ENCODE peak calls at places on chromosomes 3 and 15, in ten cellular contexts. One of them, this sample, is unnamed.

GRCh38 chr3:120471643-120472042 is 20.9 kb upstream of the FSTL1 start:
- DNase-seq in A673: no peak
- DNase-seq in GM23338: no peak
- DNase-seq in kidney: no peak
- DNase-seq in tibial nerve: no peak
- DNase-seq in foreskin fibroblast: peak
- DNase-seq in GM12865: no peak
- DNase-seq in body of pancreas: no peak
- DNase-seq in fibroblast of lung: peak
- DNase-seq in IMR-90: peak
- DNase-seq in this sample: no peak

GRCh38 chr15:98451268-98451667 is 197.1 kb upstream of the IGF1R start:
- DNase-seq in A673: no peak
- DNase-seq in GM23338: peak
- DNase-seq in kidney: no peak
- DNase-seq in tibial nerve: no peak
- DNase-seq in foreskin fibroblast: no peak
- DNase-seq in GM12865: no peak
- DNase-seq in body of pancreas: no peak
- DNase-seq in fibroblast of lung: no peak
- DNase-seq in IMR-90: no peak
- DNase-seq in this sample: no peak

GRCh38 chr3:98730338-98730737 is 32.8 kb upstream of the ST3GAL6 start:
- DNase-seq in A673: no peak
- DNase-seq in GM23338: no peak
- DNase-seq in kidney: no peak
- DNase-seq in tibial nerve: no peak
- DNase-seq in foreskin fibroblast: no peak
- DNase-seq in GM12865: peak
- DNase-seq in body of pancreas: no peak
- DNase-seq in fibroblast of lung: no peak
- DNase-seq in IMR-90: no peak
- DNase-seq in this sample: peak

GRCh38 chr3:118980832-118981231 is 53.8 kb downstream of the IGSF11 start:
- DNase-seq in A673: no peak
- DNase-seq in GM23338: no peak
- DNase-seq in kidney: no peak
- DNase-seq in tibial nerve: no peak
- DNase-seq in foreskin fibroblast: no peak
- DNase-seq in GM12865: no peak
- DNase-seq in body of pancreas: no peak
- DNase-seq in fibroblast of lung: no peak
- DNase-seq in IMR-90: no peak
- DNase-seq in this sample: no peak

GRCh38 chr15:42385206-42385979 is 26.1 kb downstream of the CAPN3 start:
- DNase-seq in A673: peak
- DNase-seq in GM23338: peak
- DNase-seq in kidney: no peak
- DNase-seq in tibial nerve: no peak
- DNase-seq in foreskin fibroblast: peak
- DNase-seq in GM12865: peak
- DNase-seq in body of pancreas: no peak
- DNase-seq in fibroblast of lung: peak
- DNase-seq in IMR-90: peak
- DNase-seq in this sample: peak

GRCh38 chr3:120028271-120029047 is 65.8 kb downstream of the GSK3B start:
- DNase-seq in A673: no peak
- DNase-seq in GM23338: peak
- DNase-seq in kidney: peak
- DNase-seq in tibial nerve: no peak
- DNase-seq in foreskin fibroblast: no peak
- DNase-seq in GM12865: no peak
- DNase-seq in body of pancreas: no peak
- DNase-seq in fibroblast of lung: no peak
- DNase-seq in IMR-90: no peak
- DNase-seq in this sample: no peak

GRCh38 chr3:171752329-171752728 is 58.0 kb downstream of the PLD1 start:
- DNase-seq in A673: no peak
- DNase-seq in GM23338: no peak
- DNase-seq in kidney: no peak
- DNase-seq in tibial nerve: no peak
- DNase-seq in foreskin fibroblast: no peak
- DNase-seq in GM12865: no peak
- DNase-seq in body of pancreas: no peak
- DNase-seq in fibroblast of lung: no peak
- DNase-seq in IMR-90: no peak
- DNase-seq in this sample: no peak

GRCh38 chr3:125163739-125164601 is 48.6 kb downstream of the SLC12A8 start:
- DNase-seq in A673: no peak
- DNase-seq in GM23338: peak
- DNase-seq in kidney: no peak
- DNase-seq in tibial nerve: no peak
- DNase-seq in foreskin fibroblast: no peak
- DNase-seq in GM12865: peak
- DNase-seq in body of pancreas: no peak
- DNase-seq in fibroblast of lung: peak
- DNase-seq in IMR-90: no peak
- DNase-seq in this sample: peak

GRCh38 chr3:197713477-197713822 is 23.3 kb downstream of the RUBCN start:
- DNase-seq in A673: no peak
- DNase-seq in GM23338: no peak
- DNase-seq in kidney: no peak
- DNase-seq in tibial nerve: no peak
- DNase-seq in foreskin fibroblast: no peak
- DNase-seq in GM12865: peak
- DNase-seq in body of pancreas: no peak
- DNase-seq in fibroblast of lung: no peak
- DNase-seq in IMR-90: no peak
- DNase-seq in this sample: no peak

GRCh38 chr3:8301977-8302589 is 199.5 kb upstream of the LMCD1 start:
- DNase-seq in A673: peak
- DNase-seq in GM23338: peak
- DNase-seq in kidney: no peak
- DNase-seq in tibial nerve: no peak
- DNase-seq in foreskin fibroblast: peak
- DNase-seq in GM12865: peak
- DNase-seq in body of pancreas: no peak
- DNase-seq in fibroblast of lung: peak
- DNase-seq in IMR-90: peak
- DNase-seq in this sample: peak

GRCh38 chr15:48191574-48192225 is at the start of gene CTXN2:
- DNase-seq in A673: no peak
- DNase-seq in GM23338: peak
- DNase-seq in kidney: no peak
- DNase-seq in tibial nerve: no peak
- DNase-seq in foreskin fibroblast: no peak
- DNase-seq in GM12865: no peak
- DNase-seq in body of pancreas: no peak
- DNase-seq in fibroblast of lung: peak
- DNase-seq in IMR-90: no peak
- DNase-seq in this sample: peak

GRCh38 chr3:194135806-194136518 is at the start of gene HES1:
- DNase-seq in A673: peak
- DNase-seq in GM23338: peak
- DNase-seq in kidney: peak
- DNase-seq in tibial nerve: peak
- DNase-seq in foreskin fibroblast: peak
- DNase-seq in GM12865: peak
- DNase-seq in body of pancreas: peak
- DNase-seq in fibroblast of lung: peak
- DNase-seq in IMR-90: peak
- DNase-seq in this sample: peak

GRCh38 chr3:143226678-143227291 is 107.2 kb downstream of the CHST2 start:
- DNase-seq in A673: no peak
- DNase-seq in GM23338: no peak
- DNase-seq in kidney: no peak
- DNase-seq in tibial nerve: no peak
- DNase-seq in foreskin fibroblast: no peak
- DNase-seq in GM12865: no peak
- DNase-seq in body of pancreas: no peak
- DNase-seq in fibroblast of lung: no peak
- DNase-seq in IMR-90: no peak
- DNase-seq in this sample: no peak

GRCh38 chr3:175338775-175339535 is 479.8 kb downstream of the NAALADL2 start:
- DNase-seq in A673: no peak
- DNase-seq in GM23338: peak
- DNase-seq in kidney: no peak
- DNase-seq in tibial nerve: no peak
- DNase-seq in foreskin fibroblast: peak
- DNase-seq in GM12865: peak
- DNase-seq in body of pancreas: no peak
- DNase-seq in fibroblast of lung: peak
- DNase-seq in IMR-90: peak
- DNase-seq in this sample: peak

GRCh38 chr15:56568466-56569167 is 103.7 kb upstream of the MNS1 start:
- DNase-seq in A673: no peak
- DNase-seq in GM23338: no peak
- DNase-seq in kidney: no peak
- DNase-seq in tibial nerve: no peak
- DNase-seq in foreskin fibroblast: no peak
- DNase-seq in GM12865: no peak
- DNase-seq in body of pancreas: no peak
- DNase-seq in fibroblast of lung: no peak
- DNase-seq in IMR-90: no peak
- DNase-seq in this sample: peak

DNA sequence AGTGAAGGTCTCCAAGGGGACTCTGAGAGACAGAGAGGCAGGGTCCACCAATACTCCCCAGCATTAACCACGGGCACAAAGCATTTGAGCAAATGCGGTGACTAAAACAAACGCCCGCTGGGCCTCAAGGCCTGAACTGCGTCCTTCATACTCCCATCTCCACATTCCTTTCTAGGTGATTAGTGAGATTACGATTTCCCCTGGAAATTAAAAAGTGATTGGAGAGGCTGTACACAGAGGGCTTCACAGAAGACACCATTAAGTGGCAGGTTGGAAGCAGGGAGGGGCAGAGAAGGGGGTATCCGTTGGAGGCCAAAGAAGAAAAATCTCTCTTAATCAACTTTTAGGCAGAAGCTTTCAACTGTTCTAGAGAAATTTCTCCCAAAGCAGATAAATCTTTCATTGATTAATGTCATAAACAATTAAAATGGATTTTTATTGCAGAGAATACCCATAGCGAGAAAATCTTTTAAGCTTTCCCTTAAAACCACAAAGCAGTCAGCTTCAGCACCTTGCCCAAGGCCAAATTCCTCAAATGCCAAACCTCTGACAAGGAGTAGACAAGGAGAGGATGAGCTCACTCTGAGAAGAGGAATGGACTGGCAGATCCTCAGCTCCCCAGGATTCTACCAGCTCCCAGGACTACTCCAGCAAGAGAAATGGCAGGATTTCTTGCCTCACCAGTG is 38.2 kb downstream of the MB21D2 start:
- DNase-seq in A673: peak
- DNase-seq in GM23338: peak
- DNase-seq in kidney: no peak
- DNase-seq in tibial nerve: no peak
- DNase-seq in foreskin fibroblast: peak
- DNase-seq in GM12865: no peak
- DNase-seq in body of pancreas: no peak
- DNase-seq in fibroblast of lung: peak
- DNase-seq in IMR-90: peak
- DNase-seq in this sample: peak
- H3K4me3 ChIP-seq in A673: no peak
- H3K4me3 ChIP-seq in GM23338: no peak
- H3K4me3 ChIP-seq in kidney: no peak
- H3K4me3 ChIP-seq in tibial nerve: no peak
- H3K4me3 ChIP-seq in foreskin fibroblast: no peak
- H3K4me3 ChIP-seq in GM12865: no peak
- H3K4me3 ChIP-seq in body of pancreas: no peak
- H3K4me3 ChIP-seq in fibroblast of lung: no peak
- H3K4me3 ChIP-seq in IMR-90: no peak
- H3K4me3 ChIP-seq in this sample: no peak

DNA sequence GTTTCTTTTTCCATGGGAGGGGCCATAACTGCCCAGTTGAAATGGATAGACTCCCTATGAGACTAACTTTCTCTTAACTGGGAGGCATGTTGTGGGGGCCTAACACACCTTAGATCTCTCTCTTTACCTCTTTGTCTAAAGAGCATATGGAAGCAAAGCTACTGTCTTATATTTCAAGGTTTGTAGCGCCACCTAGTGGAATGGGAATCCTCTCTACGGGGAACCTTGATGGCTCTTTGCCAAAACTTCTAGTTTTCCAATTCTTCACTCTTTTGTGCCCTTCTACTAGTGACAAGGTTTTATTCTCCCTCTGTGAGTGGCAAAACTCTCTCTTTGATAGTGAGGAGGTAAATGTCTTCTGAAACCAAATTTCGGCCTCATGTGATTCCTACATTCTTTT is 1030.4 kb upstream of the CADM2 start:
- DNase-seq in A673: peak
- DNase-seq in GM23338: peak
- DNase-seq in kidney: no peak
- DNase-seq in tibial nerve: no peak
- DNase-seq in foreskin fibroblast: no peak
- DNase-seq in GM12865: peak
- DNase-seq in body of pancreas: no peak
- DNase-seq in fibroblast of lung: peak
- DNase-seq in IMR-90: no peak
- DNase-seq in this sample: no peak
- TF ChIP-seq CTCF in A673: peak
- TF ChIP-seq CTCF in GM23338: peak
- TF ChIP-seq CTCF in kidney: no peak
- TF ChIP-seq CTCF in tibial nerve: no peak
- TF ChIP-seq CTCF in foreskin fibroblast: no peak
- TF ChIP-seq CTCF in GM12865: peak
- TF ChIP-seq CTCF in body of pancreas: no peak
- TF ChIP-seq CTCF in fibroblast of lung: no peak
- TF ChIP-seq CTCF in IMR-90: no peak
- TF ChIP-seq CTCF in this sample: peak

DNA sequence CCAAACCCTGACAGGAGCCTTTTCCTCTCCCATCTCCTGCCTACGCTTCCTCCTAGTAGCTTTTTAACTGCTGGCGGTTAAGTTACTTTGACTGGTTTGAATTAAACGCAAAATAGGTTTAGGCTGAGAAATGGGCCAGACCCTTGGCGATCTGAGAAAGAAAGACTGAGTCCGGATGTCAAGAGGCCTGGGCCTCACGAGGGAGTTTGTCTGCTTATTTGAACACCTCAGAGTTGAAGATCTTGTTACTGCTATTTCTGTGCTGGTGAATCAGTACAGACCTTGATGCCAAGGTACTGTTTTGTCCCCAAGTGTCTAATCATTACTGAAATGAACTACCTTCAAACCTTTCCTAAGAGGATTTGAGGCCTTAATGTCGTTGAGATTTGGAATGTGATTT is 769 bp upstream of the FMN1 start:
- DNase-seq in A673: peak
- DNase-seq in GM23338: no peak
- DNase-seq in kidney: no peak
- DNase-seq in tibial nerve: no peak
- DNase-seq in foreskin fibroblast: no peak
- DNase-seq in GM12865: no peak
- DNase-seq in body of pancreas: no peak
- DNase-seq in fibroblast of lung: no peak
- DNase-seq in IMR-90: no peak
- DNase-seq in this sample: peak
- H3K4me3 ChIP-seq in A673: peak
- H3K4me3 ChIP-seq in GM23338: peak
- H3K4me3 ChIP-seq in kidney: peak
- H3K4me3 ChIP-seq in tibial nerve: peak
- H3K4me3 ChIP-seq in foreskin fibroblast: peak
- H3K4me3 ChIP-seq in GM12865: peak
- H3K4me3 ChIP-seq in body of pancreas: no peak
- H3K4me3 ChIP-seq in fibroblast of lung: peak
- H3K4me3 ChIP-seq in IMR-90: peak
- H3K4me3 ChIP-seq in this sample: peak

GRCh38 chr15:79025201-79025600 is 65.4 kb downstream of the RASGRF1 start:
- DNase-seq in A673: no peak
- DNase-seq in GM23338: peak
- DNase-seq in kidney: peak
- DNase-seq in tibial nerve: no peak
- DNase-seq in foreskin fibroblast: no peak
- DNase-seq in GM12865: peak
- DNase-seq in body of pancreas: no peak
- DNase-seq in fibroblast of lung: no peak
- DNase-seq in IMR-90: no peak
- DNase-seq in this sample: no peak
- TF ChIP-seq CTCF in A673: peak
- TF ChIP-seq CTCF in GM23338: peak
- TF ChIP-seq CTCF in kidney: no peak
- TF ChIP-seq CTCF in tibial nerve: no peak
- TF ChIP-seq CTCF in foreskin fibroblast: no peak
- TF ChIP-seq CTCF in GM12865: no peak
- TF ChIP-seq CTCF in body of pancreas: no peak
- TF ChIP-seq CTCF in fibroblast of lung: no peak
- TF ChIP-seq CTCF in IMR-90: no peak
- TF ChIP-seq CTCF in this sample: no peak

This sample was measured in bronchial epithelial cell.